ENCODE peak calls at places on chromosomes 13 and 19, in five cellular contexts. One of them, this sample, is unnamed.

GRCh38 chr13:89923731-89924130 is 1423.8 kb upstream of the MIR17HG start:
- DNase-seq in Peyer's patch: no peak
- DNase-seq in stomach: no peak
- DNase-seq in heart left ventricle: no peak
- DNase-seq in right lobe of liver: no peak
- DNase-seq in this sample: no peak

GRCh38 chr13:91291078-91291477 is 56.4 kb upstream of the MIR17HG start:
- DNase-seq in Peyer's patch: no peak
- DNase-seq in stomach: no peak
- DNase-seq in heart left ventricle: no peak
- DNase-seq in right lobe of liver: no peak
- DNase-seq in this sample: no peak

GRCh38 chr13:111267205-111267604 is 53.2 kb upstream of the TEX29 start:
- DNase-seq in Peyer's patch: no peak
- DNase-seq in stomach: no peak
- DNase-seq in heart left ventricle: no peak
- DNase-seq in right lobe of liver: no peak
- DNase-seq in this sample: no peak

GRCh38 chr19:6736169-6736916 is 1.0 kb downstream of the GPR108 start:
- DNase-seq in Peyer's patch: peak; percentile 83
- DNase-seq in stomach: peak; percentile 75
- DNase-seq in heart left ventricle: peak; percentile 74
- DNase-seq in right lobe of liver: peak; percentile 82
- DNase-seq in this sample: peak; percentile 63

GRCh38 chr13:110698689-110699088 is 7.2 kb downstream of the CARS2 start:
- DNase-seq in Peyer's patch: no peak
- DNase-seq in stomach: no peak
- DNase-seq in heart left ventricle: no peak
- DNase-seq in right lobe of liver: no peak
- DNase-seq in this sample: no peak

GRCh38 chr13:20702945-20703784 is at the start of gene IL17D:
- DNase-seq in Peyer's patch: peak; percentile 64
- DNase-seq in stomach: no peak
- DNase-seq in heart left ventricle: no peak
- DNase-seq in right lobe of liver: no peak
- DNase-seq in this sample: no peak

GRCh38 chr19:51524661-51525264 is 6.7 kb downstream of the SIGLEC6 start:
- DNase-seq in Peyer's patch: no peak
- DNase-seq in stomach: no peak
- DNase-seq in heart left ventricle: no peak
- DNase-seq in right lobe of liver: no peak
- DNase-seq in this sample: no peak

GRCh38 chr19:32869369-32870153 is at the start of gene SLC7A9:
- DNase-seq in Peyer's patch: peak; percentile 71
- DNase-seq in stomach: peak; percentile 17
- DNase-seq in heart left ventricle: no peak
- DNase-seq in right lobe of liver: peak; percentile 48
- DNase-seq in this sample: no peak

GRCh38 chr19:15928321-15928720 is 6.0 kb downstream of the CYP4F11 start:
- DNase-seq in Peyer's patch: no peak
- DNase-seq in stomach: no peak
- DNase-seq in heart left ventricle: no peak
- DNase-seq in right lobe of liver: no peak
- DNase-seq in this sample: no peak

GRCh38 chr19:4014541-4015491 is 7.3 kb downstream of the PIAS4 start:
- DNase-seq in Peyer's patch: peak; percentile 54
- DNase-seq in stomach: peak; percentile 55
- DNase-seq in heart left ventricle: peak; percentile 74
- DNase-seq in right lobe of liver: no peak
- DNase-seq in this sample: no peak

GRCh38 chr19:45473366-45474190 is 5.8 kb downstream of the FOSB start:
- DNase-seq in Peyer's patch: no peak
- DNase-seq in stomach: no peak
- DNase-seq in heart left ventricle: no peak
- DNase-seq in right lobe of liver: no peak
- DNase-seq in this sample: no peak

GRCh38 chr13:68850160-68850559 is 1257.5 kb upstream of the ATXN8OS start:
- DNase-seq in Peyer's patch: no peak
- DNase-seq in stomach: no peak
- DNase-seq in heart left ventricle: no peak
- DNase-seq in right lobe of liver: no peak
- DNase-seq in this sample: no peak

GRCh38 chr13:32947886-32948285 is 68.3 kb upstream of the KL start:
- DNase-seq in Peyer's patch: no peak
- DNase-seq in stomach: no peak
- DNase-seq in heart left ventricle: no peak
- DNase-seq in right lobe of liver: no peak
- DNase-seq in this sample: no peak

GRCh38 chr19:18419699-18420460 is 682 bp downstream of the SSBP4 start:
- DNase-seq in Peyer's patch: peak; percentile 74
- DNase-seq in stomach: no peak
- DNase-seq in heart left ventricle: peak; percentile 53
- DNase-seq in right lobe of liver: no peak
- DNase-seq in this sample: no peak

GRCh38 chr13:65095697-65096096 is 2134.4 kb downstream of the PCDH9 start:
- DNase-seq in Peyer's patch: no peak
- DNase-seq in stomach: no peak
- DNase-seq in heart left ventricle: no peak
- DNase-seq in right lobe of liver: no peak
- DNase-seq in this sample: no peak

GRCh38 chr19:1126984-1127760 is 23.4 kb downstream of the GPX4 start:
- DNase-seq in Peyer's patch: no peak
- DNase-seq in stomach: no peak
- DNase-seq in heart left ventricle: no peak
- DNase-seq in right lobe of liver: no peak
- DNase-seq in this sample: no peak

GRCh38 chr13:108082481-108082880 is 132.9 kb downstream of the LIG4 start:
- DNase-seq in Peyer's patch: no peak
- DNase-seq in stomach: no peak
- DNase-seq in heart left ventricle: no peak
- DNase-seq in right lobe of liver: no peak
- DNase-seq in this sample: no peak

GRCh38 chr13:102769679-102770078 is 3.9 kb downstream of the TEX30 start:
- DNase-seq in Peyer's patch: no peak
- DNase-seq in stomach: no peak
- DNase-seq in heart left ventricle: no peak
- DNase-seq in right lobe of liver: no peak
- DNase-seq in this sample: no peak

GRCh38 chr19:10256551-10256950 is 4.5 kb downstream of the MRPL4 start:
- DNase-seq in Peyer's patch: no peak
- DNase-seq in stomach: no peak
- DNase-seq in heart left ventricle: no peak
- DNase-seq in right lobe of liver: no peak
- DNase-seq in this sample: no peak

GRCh38 chr19:10252707-10253106 is 693 bp downstream of the MRPL4 start:
- DNase-seq in Peyer's patch: no peak
- DNase-seq in stomach: no peak
- DNase-seq in heart left ventricle: no peak
- DNase-seq in right lobe of liver: no peak
- DNase-seq in this sample: no peak

GRCh38 chr19:10254244-10254643 is 2.2 kb downstream of the MRPL4 start:
- DNase-seq in Peyer's patch: no peak
- DNase-seq in stomach: no peak
- DNase-seq in heart left ventricle: no peak
- DNase-seq in right lobe of liver: no peak
- DNase-seq in this sample: no peak

GRCh38 chr19:10255358-10255757 is 3.3 kb downstream of the MRPL4 start:
- DNase-seq in Peyer's patch: no peak
- DNase-seq in stomach: no peak
- DNase-seq in heart left ventricle: no peak
- DNase-seq in right lobe of liver: no peak
- DNase-seq in this sample: no peak

GRCh38 chr19:10251792-10252694 is at the start of gene MRPL4:
- DNase-seq in Peyer's patch: peak; percentile 95
- DNase-seq in stomach: peak; percentile 95
- DNase-seq in heart left ventricle: peak; percentile 96
- DNase-seq in right lobe of liver: peak; percentile 92
- DNase-seq in this sample: peak; percentile 84
- TF ChIP-seq POLR2A in Peyer's patch: peak; percentile 59
- TF ChIP-seq POLR2A in stomach: no peak
- TF ChIP-seq POLR2A in heart left ventricle: peak; percentile 77
- TF ChIP-seq POLR2A in right lobe of liver: peak; percentile 59
- TF ChIP-seq POLR2A in this sample: peak; percentile 86

DNA sequence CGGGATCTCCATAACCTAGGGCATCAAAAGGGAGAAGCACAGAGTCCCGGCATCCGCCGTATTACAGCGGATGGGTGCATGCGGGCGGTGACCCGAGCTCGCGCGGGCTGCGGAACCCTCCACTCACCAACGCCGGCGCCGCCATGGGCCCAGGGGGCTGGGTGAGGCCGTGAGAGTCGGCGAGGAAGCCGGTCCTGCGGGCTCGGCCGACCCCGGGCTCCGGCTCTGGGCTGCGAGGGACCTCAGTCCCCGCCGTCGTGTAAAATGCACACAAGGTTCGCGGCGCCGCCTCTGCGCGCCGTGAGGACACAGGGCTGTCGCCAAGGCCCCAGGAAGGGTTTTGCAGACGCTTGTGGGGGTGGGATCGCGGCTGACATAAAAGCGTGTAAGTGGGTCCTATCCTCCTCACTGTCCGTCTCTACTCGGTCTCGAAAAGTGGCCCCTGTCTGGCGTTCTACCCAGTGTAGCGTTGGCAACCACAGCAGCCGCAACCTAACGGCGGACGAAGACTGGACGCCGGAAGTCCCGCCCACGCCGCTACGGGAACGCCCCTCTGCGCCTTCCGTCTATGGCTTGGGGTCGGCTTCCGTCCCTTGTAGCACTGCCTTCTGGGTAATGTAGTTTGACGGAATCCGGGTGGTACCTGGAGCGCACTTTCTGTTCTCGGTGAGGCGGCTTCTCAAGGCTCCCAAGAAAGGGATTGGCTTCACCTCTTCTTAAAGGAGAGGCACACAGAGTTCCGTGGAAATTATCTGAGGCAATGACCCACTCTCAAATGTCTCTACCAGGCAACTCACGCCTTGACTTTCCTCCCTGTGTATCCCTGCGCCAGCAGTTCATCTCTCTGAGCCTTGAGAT is at the start of gene ZNF599:
- DNase-seq in Peyer's patch: peak; percentile 93
- DNase-seq in stomach: peak; percentile 91
- DNase-seq in heart left ventricle: peak; percentile 95
- DNase-seq in right lobe of liver: peak; percentile 90
- DNase-seq in this sample: peak; percentile 86
- TF ChIP-seq POLR2A in Peyer's patch: peak; percentile 42
- TF ChIP-seq POLR2A in stomach: no peak
- TF ChIP-seq POLR2A in heart left ventricle: peak; percentile 77
- TF ChIP-seq POLR2A in right lobe of liver: no peak
- TF ChIP-seq POLR2A in this sample: peak; percentile 87

GRCh38 chr19:42244452-42245220 is 2.2 kb upstream of the GSK3A start:
- DNase-seq in Peyer's patch: peak; percentile 93
- DNase-seq in stomach: peak; percentile 92
- DNase-seq in heart left ventricle: peak; percentile 92
- DNase-seq in right lobe of liver: peak; percentile 94
- DNase-seq in this sample: peak; percentile 87
- TF ChIP-seq POLR2A in Peyer's patch: peak; percentile 65
- TF ChIP-seq POLR2A in stomach: no peak
- TF ChIP-seq POLR2A in heart left ventricle: peak; percentile 17
- TF ChIP-seq POLR2A in right lobe of liver: peak; percentile 71
- TF ChIP-seq POLR2A in this sample: no peak

GRCh38 chr13:27952931-27953670 is 16.0 kb downstream of the CDX2 start:
- DNase-seq in Peyer's patch: peak; percentile 86
- DNase-seq in stomach: peak; percentile 85
- DNase-seq in heart left ventricle: no peak
- DNase-seq in right lobe of liver: peak; percentile 74
- DNase-seq in this sample: no peak

GRCh38 chr13:27954406-27954851 is 14.7 kb downstream of the CDX2 start:
- DNase-seq in Peyer's patch: peak; percentile 81
- DNase-seq in stomach: peak; percentile 49
- DNase-seq in heart left ventricle: no peak
- DNase-seq in right lobe of liver: peak; percentile 70
- DNase-seq in this sample: no peak

GRCh38 chr13:27956576-27957300 is 12.4 kb downstream of the CDX2 start:
- DNase-seq in Peyer's patch: no peak
- DNase-seq in stomach: no peak
- DNase-seq in heart left ventricle: no peak
- DNase-seq in right lobe of liver: no peak
- DNase-seq in this sample: no peak

GRCh38 chr13:27955192-27955591 is 13.9 kb downstream of the CDX2 start:
- DNase-seq in Peyer's patch: no peak
- DNase-seq in stomach: no peak
- DNase-seq in heart left ventricle: no peak
- DNase-seq in right lobe of liver: no peak
- DNase-seq in this sample: no peak

DNA sequence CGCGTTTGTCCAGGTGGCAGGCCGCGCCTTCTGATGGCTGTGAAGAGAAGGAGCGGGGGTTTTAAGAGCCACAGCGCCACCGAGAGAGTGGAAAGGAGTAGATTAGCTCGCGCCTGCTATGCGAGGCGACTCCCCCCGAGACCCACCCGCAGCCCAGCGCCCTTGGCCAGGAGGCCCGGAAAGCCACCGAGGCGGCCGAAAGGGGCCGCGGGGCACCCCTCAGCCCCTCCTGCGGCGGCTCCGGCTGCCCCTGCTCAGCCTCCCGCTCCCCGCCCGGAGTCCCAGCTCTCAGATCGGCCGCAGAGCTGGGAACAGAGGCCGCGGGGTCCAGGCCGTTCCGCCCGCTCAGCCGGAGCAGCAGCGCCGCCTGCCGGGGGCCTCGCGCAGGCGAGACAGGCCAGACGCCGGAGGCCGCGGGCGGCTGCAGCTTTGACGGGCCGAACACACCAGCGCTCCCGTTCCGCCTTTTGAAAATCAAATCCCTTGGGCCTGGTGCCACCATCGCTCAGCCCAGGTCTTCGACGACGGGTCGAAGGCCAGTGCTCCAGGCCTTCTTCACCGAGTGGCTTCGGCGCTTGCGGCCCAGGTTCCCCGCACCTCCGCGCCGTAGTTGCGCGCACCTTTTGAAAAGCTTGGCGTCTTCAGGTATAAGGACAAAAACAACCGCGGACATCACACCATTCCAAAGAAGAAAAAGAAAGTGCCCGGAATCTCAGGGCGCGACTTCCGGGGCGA is 15.3 kb downstream of the CDX2 start:
- DNase-seq in Peyer's patch: peak; percentile 94
- DNase-seq in stomach: peak; percentile 88
- DNase-seq in heart left ventricle: peak; percentile 63
- DNase-seq in right lobe of liver: peak; percentile 85
- DNase-seq in this sample: peak; percentile 25
- TF ChIP-seq POLR2A in Peyer's patch: peak; percentile 5
- TF ChIP-seq POLR2A in stomach: no peak
- TF ChIP-seq POLR2A in heart left ventricle: no peak
- TF ChIP-seq POLR2A in right lobe of liver: peak; percentile 47
- TF ChIP-seq POLR2A in this sample: no peak

GRCh38 chr13:113491418-113491883 is 940 bp upstream of the DCUN1D2 start:
- DNase-seq in Peyer's patch: no peak
- DNase-seq in stomach: peak; percentile 37
- DNase-seq in heart left ventricle: no peak
- DNase-seq in right lobe of liver: peak; percentile 41
- DNase-seq in this sample: peak; percentile 62

GRCh38 chr13:113495494-113496251 is 5.2 kb upstream of the DCUN1D2 start:
- DNase-seq in Peyer's patch: no peak
- DNase-seq in stomach: no peak
- DNase-seq in heart left ventricle: no peak
- DNase-seq in right lobe of liver: no peak
- DNase-seq in this sample: no peak

GRCh38 chr13:113491982-113492381 is 1.5 kb upstream of the DCUN1D2 start:
- DNase-seq in Peyer's patch: no peak
- DNase-seq in stomach: no peak
- DNase-seq in heart left ventricle: no peak
- DNase-seq in right lobe of liver: no peak
- DNase-seq in this sample: no peak

GRCh38 chr13:113490496-113491417 is at the start of gene DCUN1D2:
- DNase-seq in Peyer's patch: peak; percentile 96
- DNase-seq in stomach: peak; percentile 95
- DNase-seq in heart left ventricle: peak; percentile 96
- DNase-seq in right lobe of liver: peak; percentile 97
- DNase-seq in this sample: peak; percentile 97

GRCh38 chr13:113493315-113493951 is 2.9 kb upstream of the DCUN1D2 start:
- DNase-seq in Peyer's patch: no peak
- DNase-seq in stomach: no peak
- DNase-seq in heart left ventricle: no peak
- DNase-seq in right lobe of liver: no peak
- DNase-seq in this sample: peak; percentile 88
- TF ChIP-seq POLR2A in Peyer's patch: no peak
- TF ChIP-seq POLR2A in stomach: no peak
- TF ChIP-seq POLR2A in heart left ventricle: no peak
- TF ChIP-seq POLR2A in right lobe of liver: no peak
- TF ChIP-seq POLR2A in this sample: no peak

This sample was measured in H54.